ENCODE peak calls at places on chromosome 6, in seven cellular contexts. E is lower lobe of right lung, M is heart left ventricle, O is A673, V is transverse colon, L is keratinocyte, W is uterus. N is an unnamed sample.

GRCh38 chr6:154232013-154232920 is 124.3 kb downstream of the IPCEF1 start:
- DNase-seq in E (no peak), M (no peak), O (no peak), V (no peak), L (no peak), W (no peak), N (no peak)

GRCh38 chr6:108164815-108165706 is 761 bp upstream of the NR2E1 start:
- DNase-seq in E (no peak), M (no peak), O (no peak), V (no peak), L (no peak), W (no peak), N (no peak)

GRCh38 chr6:43268348-43268685 is 25.0 kb downstream of the TTBK1 start:
- DNase-seq in E (no peak), M (peak; percentile 71), O (no peak), V (no peak), L (no peak), W (no peak), N (no peak)

GRCh38 chr6:48670546-48670945 is 559.5 kb upstream of the PTCHD4 start:
- DNase-seq in E (no peak), M (no peak), O (no peak), V (no peak), L (no peak), W (no peak), N (no peak)

GRCh38 chr6:45432944-45433343 is 55.2 kb upstream of the SUPT3H start:
- DNase-seq in E (no peak), M (no peak), O (peak; percentile 80), V (no peak), L (no peak), W (no peak), N (no peak)

GRCh38 chr6:64439274-64439673 is 803.7 kb downstream of the PHF3 start:
- DNase-seq in E (no peak), M (no peak), O (peak; percentile 2), V (no peak), L (no peak), W (no peak), N (no peak)

GRCh38 chr6:109298605-109299004 is 83.7 kb downstream of the CD164 start:
- DNase-seq in E (no peak), M (no peak), O (no peak), V (no peak), L (no peak), W (no peak), N (no peak)

GRCh38 chr6:26296857-26297648 is 67.9 kb upstream of the BTN3A2 start:
- DNase-seq in E (no peak), M (no peak), O (no peak), V (no peak), L (no peak), W (no peak), N (no peak)

GRCh38 chr6:138093632-138094031 is 13.6 kb downstream of the PERP start:
- DNase-seq in E (no peak), M (no peak), O (no peak), V (no peak), L (no peak), W (no peak), N (no peak)

GRCh38 chr6:98942263-98942803 is 5.4 kb downstream of the FBXL4 start:
- DNase-seq in E (no peak), M (no peak), O (peak; percentile 3), V (no peak), L (no peak), W (no peak), N (no peak)

GRCh38 chr6:77034161-77034560 is 429.1 kb downstream of the HTR1B start:
- DNase-seq in E (no peak), M (no peak), O (no peak), V (no peak), L (peak; percentile 25), W (no peak), N (no peak)

GRCh38 chr6:132973556-132973993 is 159.2 kb downstream of the RPS12 start:
- DNase-seq in E (no peak), M (no peak), O (no peak), V (no peak), L (no peak), W (no peak), N (no peak)

GRCh38 chr6:53827485-53827884 is 32.7 kb downstream of the LRRC1 start:
- DNase-seq in E (no peak), M (no peak), O (no peak), V (peak; percentile 38), L (no peak), W (no peak), N (no peak)

GRCh38 chr6:119096683-119097310 is 18.3 kb upstream of the FAM184A start:
- DNase-seq in E (no peak), M (peak; percentile 83), O (peak; percentile 12), V (peak; percentile 38), L (peak; percentile 26), W (peak; percentile 84), N (peak; percentile 86)

GRCh38 chr6:91476000-91476399 is 889.1 kb upstream of the MAP3K7 start:
- DNase-seq in E (no peak), M (no peak), O (peak; percentile 66), V (peak; percentile 13), L (no peak), W (no peak), N (no peak)

GRCh38 chr6:160462551-160463109 is 114.5 kb downstream of the SLC22A3 start:
- DNase-seq in E (no peak), M (no peak), O (no peak), V (peak; percentile 13), L (peak; percentile 41), W (no peak), N (no peak)

GRCh38 chr6:48535569-48535968 is 424.6 kb upstream of the PTCHD4 start:
- DNase-seq in E (no peak), M (no peak), O (no peak), V (no peak), L (peak; percentile 7), W (no peak), N (no peak)

GRCh38 chr6:159098636-159099106 is 53.9 kb upstream of the TAGAP start:
- DNase-seq in E (no peak), M (no peak), O (no peak), V (no peak), L (no peak), W (no peak), N (peak; percentile 40)

GRCh38 chr6:8108031-8108660 is 5.8 kb upstream of the EEF1E1 start:
- DNase-seq in E (no peak), M (no peak), O (peak; percentile 40), V (no peak), L (peak; percentile 66), W (no peak), N (no peak)

GRCh38 chr6:73565767-73566485 is 45.1 kb upstream of the EEF1A1 start:
- DNase-seq in E (no peak), M (no peak), O (peak; percentile 33), V (no peak), L (no peak), W (no peak), N (no peak)

GRCh38 chr6:41561931-41562632 is 15.9 kb downstream of the FOXP4 start:
- DNase-seq in E (no peak), M (no peak), O (peak; percentile 80), V (no peak), L (no peak), W (no peak), N (no peak)

GRCh38 chr6:169556758-169557505 is 144.9 kb downstream of the WDR27 start:
- DNase-seq in E (no peak), M (no peak), O (no peak), V (peak; percentile 50), L (no peak), W (no peak), N (no peak)

GRCh38 chr6:163170294-163170883 is 244.1 kb upstream of the QKI start:
- DNase-seq in E (no peak), M (no peak), O (peak; percentile 53), V (no peak), L (no peak), W (no peak), N (no peak)

GRCh38 chr6:127121637-127121960 is 3.1 kb downstream of the RSPO3 start:
- DNase-seq in E (no peak), M (no peak), O (no peak), V (no peak), L (no peak), W (no peak), N (no peak)

GRCh38 chr6:127954082-127954481 is 53.2 kb upstream of the THEMIS start:
- DNase-seq in E (no peak), M (no peak), O (no peak), V (no peak), L (no peak), W (no peak), N (no peak)

GRCh38 chr6:159473844-159474243 is 219.2 kb downstream of the SOD2 start:
- DNase-seq in E (no peak), M (peak; percentile 60), O (no peak), V (peak; percentile 22), L (no peak), W (no peak), N (no peak)

GRCh38 chr6:170082067-170082466 is 208.8 kb downstream of the DLL1 start:
- DNase-seq in E (peak; percentile 31), M (no peak), O (no peak), V (no peak), L (no peak), W (peak; percentile 10), N (peak; percentile 38)

DNA sequence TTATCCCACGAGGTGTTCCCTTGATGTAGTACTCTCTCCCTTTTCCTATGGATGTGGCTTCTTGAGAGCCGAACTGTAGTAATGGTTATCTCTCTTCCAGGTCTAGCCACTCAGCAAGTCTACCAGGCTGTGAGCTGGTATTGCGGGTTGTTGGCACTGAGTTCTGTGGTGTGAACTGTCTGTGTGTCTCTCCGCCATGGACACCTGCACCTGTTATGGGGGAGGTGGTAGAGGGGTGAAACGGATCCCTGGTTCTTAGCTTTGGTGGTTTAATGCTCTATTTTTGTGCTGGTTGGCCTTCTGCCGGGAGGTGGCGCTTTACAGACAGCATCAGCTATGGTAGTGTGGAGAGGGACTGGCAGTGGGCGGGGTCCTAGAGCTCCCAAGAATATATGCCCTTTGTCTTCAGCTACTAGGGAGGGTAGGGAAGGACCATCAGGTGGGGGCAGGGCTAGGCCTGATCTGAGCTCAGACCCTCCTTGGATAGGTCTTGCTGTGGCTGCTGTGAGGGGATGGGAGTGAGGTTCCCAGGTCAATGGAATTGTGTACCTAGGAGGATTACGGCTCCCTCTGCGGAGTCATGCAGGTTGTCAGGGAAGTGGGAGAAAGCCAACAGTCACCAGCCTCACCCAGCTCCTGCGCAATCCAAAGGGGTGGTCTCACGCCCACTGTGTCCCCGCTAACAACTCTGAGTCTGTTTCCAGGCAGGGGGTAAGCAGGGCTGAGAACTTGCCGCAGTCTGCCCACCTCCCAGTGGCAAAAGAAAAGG is 154.2 kb downstream of the CCDC170 start:
- DNase-seq in E (no peak), M (no peak), O (no peak), V (no peak), L (no peak), W (no peak), N (no peak)
- TF ChIP-seq CTCF in E (peak; percentile 6), M (no peak), O (no peak), V (no peak), L (peak; percentile 26), W (no peak), N (no peak)

GRCh38 chr6:12592634-12593033 is 123.9 kb upstream of the PHACTR1 start:
- DNase-seq in E (no peak), M (no peak), O (peak; percentile 49), V (no peak), L (no peak), W (no peak), N (no peak)
- H3K4me1 ChIP-seq in E (peaks cover 23% of the 10 kb centered on the region), M (no peaks in the 10 kb centered on the region), O (peaks cover 6% of the 10 kb centered on the region), V (no peaks in the 10 kb centered on the region), L (peaks cover 10% of the 10 kb centered on the region), W (no peaks in the 10 kb centered on the region), N (no peaks in the 10 kb centered on the region)

GRCh38 chr6:88914885-88915598 is 48.4 kb downstream of the RNGTT start:
- DNase-seq in E (no peak), M (no peak), O (no peak), V (no peak), L (no peak), W (no peak), N (no peak)
- H3K27ac ChIP-seq in E (no peak overlapping the region), M (no peak overlapping the region), O (no peak overlapping the region), V (no peak overlapping the region), L (no peak overlapping the region), W (no peak overlapping the region), N (no peak overlapping the region)

GRCh38 chr6:135759831-135760230 is 91.7 kb upstream of the PDE7B start:
- DNase-seq in E (no peak), M (no peak), O (peak; percentile 59), V (no peak), L (no peak), W (no peak), N (no peak)
- TF ChIP-seq CTCF in E (no peak), M (no peak), O (peak; percentile 52), V (no peak), L (no peak), W (no peak), N (no peak)